ENCODE peak calls at places on chromosomes 2 and 18, in nine cellular contexts. U is suprapubic skin, F is thyroid gland, O is fibroblast of the aortic adventitia, L is dorsolateral prefrontal cortex, V is kidney epithelial cell, M is HFF-Myc, B is GM06990, D is adrenal gland. Z is an unnamed sample.

GRCh38 chr2:23658466-23658942 is 268.4 kb downstream of the ATAD2B start:
- DNase-seq in V (no peak), M (no peak), B (no peak), O (no peak), L (no peak), D (peak), F (no peak), U (no peak), Z (peak)

GRCh38 chr2:101200714-101201113 is 49.5 kb upstream of the TBC1D8 start:
- DNase-seq in B (no peak), D (no peak), U (no peak), V (no peak), F (no peak), O (peak), M (no peak), L (no peak), Z (peak)

GRCh38 chr18:48871391-48872166 is 79.2 kb downstream of the SMAD7 start:
- DNase-seq in L (no peak), U (no peak), D (no peak), B (no peak), F (no peak), M (no peak), O (no peak), V (no peak), Z (no peak)

GRCh38 chr2:8636041-8636491 is 45.8 kb upstream of the ID2 start:
- DNase-seq in B (no peak), D (no peak), M (no peak), O (no peak), V (no peak), U (peak), F (no peak), L (peak), Z (peak)

GRCh38 chr18:61893304-61893970 is 630 bp upstream of the RNF152 start:
- DNase-seq in D (peak), M (no peak), O (peak), L (peak), V (no peak), F (peak), B (peak), U (peak), Z (peak)

GRCh38 chr2:64222351-64222750 is 78.1 kb upstream of the PELI1 start:
- DNase-seq in U (no peak), M (no peak), L (no peak), B (no peak), F (no peak), D (no peak), O (peak), V (no peak), Z (peak)

GRCh38 chr18:48791636-48792105 is 159.1 kb downstream of the SMAD7 start:
- DNase-seq in B (no peak), U (peak), V (no peak), O (no peak), L (peak), D (no peak), F (peak), M (no peak), Z (no peak)

GRCh38 chr2:168703926-168704325 is 98.5 kb upstream of the NOSTRIN start:
- DNase-seq in F (no peak), L (no peak), O (no peak), D (no peak), V (no peak), M (no peak), B (no peak), U (no peak), Z (no peak)

GRCh38 chr2:32423536-32423935 is 66.7 kb downstream of the BIRC6 start:
- DNase-seq in B (no peak), U (no peak), D (peak), V (no peak), L (no peak), O (peak), F (no peak), M (no peak), Z (no peak)

GRCh38 chr18:56108486-56109367 is 520.7 kb upstream of the TCF4 start:
- DNase-seq in U (no peak), B (no peak), O (peak), L (no peak), D (no peak), M (no peak), V (no peak), F (no peak), Z (peak)

GRCh38 chr18:21489119-21489750 is 111.3 kb downstream of the ESCO1 start:
- DNase-seq in M (peak), V (peak), L (no peak), B (no peak), D (peak), U (no peak), O (peak), F (peak), Z (peak)

GRCh38 chr2:218927876-218928275 is 31.6 kb upstream of the CDK5R2 start:
- DNase-seq in M (no peak), L (no peak), O (no peak), F (no peak), D (no peak), U (no peak), V (no peak), B (no peak), Z (no peak)

GRCh38 chr2:54366487-54367280 is 89.4 kb upstream of the SPTBN1 start:
- DNase-seq in D (no peak), B (no peak), M (no peak), U (no peak), F (no peak), L (no peak), V (no peak), O (peak), Z (no peak)

GRCh38 chr18:62325806-62326645 is 916 bp downstream of the TNFRSF11A start:
- DNase-seq in U (no peak), F (peak), B (peak), O (no peak), M (no peak), L (no peak), D (no peak), V (no peak), Z (peak)

GRCh38 chr2:141911485-141912066 is 219.2 kb downstream of the LRP1B start:
- DNase-seq in D (no peak), M (peak), V (no peak), O (peak), F (peak), L (no peak), U (no peak), B (peak), Z (peak)
- TF ChIP-seq CTCF in D (peak), M (peak), V (peak), O (no peak), F (peak), L (peak), U (no peak), B (peak), Z (peak)

DNA sequence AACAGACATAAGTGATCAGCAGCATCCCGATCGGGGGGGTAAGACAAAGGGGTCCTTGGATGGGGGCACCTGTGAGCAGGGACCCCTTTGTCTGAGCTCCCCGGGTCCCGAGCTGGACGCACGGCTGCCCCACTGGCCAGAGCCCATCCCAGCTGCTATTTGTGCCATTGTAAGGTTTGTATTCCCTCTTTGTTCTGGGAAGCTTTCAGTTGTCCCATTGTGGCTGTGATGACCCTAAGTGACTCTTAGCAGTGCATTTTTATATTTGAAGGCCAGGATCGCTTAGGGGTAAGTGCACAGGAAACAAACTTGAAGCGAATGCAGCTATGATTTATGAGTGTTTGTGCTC is 80.3 kb downstream of the MBP start:
- DNase-seq in V (no peak), L (peak), O (no peak), F (no peak), U (no peak), D (no peak), B (no peak), M (no peak), Z (no peak)
- H3K4me3 ChIP-seq in V (no peak), L (peak), O (no peak), F (no peak), U (no peak), D (no peak), B (no peak), M (no peak), Z (no peak)

DNA sequence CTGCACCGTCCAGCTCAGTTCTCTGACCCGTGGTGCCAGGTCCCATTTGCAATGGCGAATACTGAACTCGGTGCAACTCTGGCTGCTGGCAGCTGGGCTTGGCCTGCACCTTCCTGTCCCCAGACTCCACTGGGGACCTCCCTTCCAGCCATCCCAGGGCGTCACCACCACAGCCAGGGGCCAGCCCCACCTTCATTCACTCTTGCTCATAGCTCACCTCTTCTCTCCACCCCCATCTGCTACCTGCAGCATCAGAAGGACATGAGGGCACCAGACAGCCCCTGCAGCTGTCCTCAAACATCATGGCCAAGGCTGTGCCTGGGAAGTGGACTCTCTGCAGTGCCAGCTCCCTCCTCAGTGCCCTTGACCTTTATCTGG is 16.2 kb upstream of the ALPI start:
- DNase-seq in D (peak), L (no peak), B (no peak), V (no peak), M (no peak), U (peak), F (no peak), O (no peak), Z (no peak)
- TF ChIP-seq CTCF in D (no peak), L (peak), B (no peak), V (no peak), M (peak), U (peak), F (no peak), O (peak), Z (peak)

GRCh38 chr2:46849080-46849715 is 66.4 kb downstream of the MCFD2 start:
- DNase-seq in M (no peak), D (no peak), V (no peak), F (no peak), B (no peak), O (peak), L (no peak), U (no peak), Z (peak)
- H3K4me3 ChIP-seq in M (no peak), D (no peak), V (no peak), F (no peak), B (no peak), O (peak), L (no peak), U (no peak), Z (no peak)

GRCh38 chr18:40957533-40958070 is 997.4 kb upstream of the PIK3C3 start:
- DNase-seq in D (no peak), V (no peak), B (no peak), U (no peak), F (no peak), O (no peak), L (no peak), M (no peak), Z (peak)
- TF ChIP-seq CTCF in D (no peak), V (no peak), B (no peak), U (no peak), F (no peak), O (peak), L (no peak), M (no peak), Z (peak)

DNA sequence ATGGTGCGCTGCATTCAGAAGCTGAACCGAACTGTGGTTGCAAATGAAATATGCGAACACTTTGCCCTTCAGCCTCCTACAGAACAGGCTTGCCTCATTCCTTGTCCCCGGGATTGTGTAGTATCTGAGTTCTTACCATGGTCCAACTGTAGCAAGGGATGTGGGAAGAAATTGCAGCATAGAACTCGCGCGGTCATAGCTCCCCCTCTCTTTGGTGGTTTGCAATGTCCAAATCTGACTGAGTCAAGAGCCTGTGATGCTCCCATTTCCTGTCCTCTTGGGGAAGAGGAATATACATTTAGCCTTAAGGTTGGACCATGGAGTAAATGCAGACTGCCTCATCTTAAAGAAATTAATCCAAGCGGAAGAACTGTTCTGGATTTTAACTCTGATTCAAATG is 291.4 kb downstream of the THSD7B start:
- DNase-seq in M (no peak), L (no peak), U (no peak), D (no peak), O (no peak), B (no peak), V (no peak), F (no peak), Z (no peak)
- H3K4me3 ChIP-seq in M (no peak), L (no peak), U (no peak), D (no peak), O (no peak), B (no peak), V (no peak), F (no peak), Z (no peak)

GRCh38 chr2:176814274-176814673 is 398.3 kb upstream of the HNRNPA3 start:
- DNase-seq in D (no peak), M (no peak), U (no peak), V (no peak), O (no peak), F (no peak), L (no peak), B (no peak), Z (no peak)

GRCh38 chr2:176813526-176814179 is 398.9 kb upstream of the HNRNPA3 start:
- DNase-seq in L (no peak), O (no peak), V (no peak), B (no peak), U (no peak), D (no peak), M (no peak), F (no peak), Z (no peak)

GRCh38 chr2:176818653-176819052 is 393.9 kb upstream of the HNRNPA3 start:
- DNase-seq in L (no peak), F (no peak), D (no peak), B (no peak), O (no peak), V (no peak), U (no peak), M (no peak), Z (no peak)

GRCh38 chr2:176814740-176815367 is 397.7 kb upstream of the HNRNPA3 start:
- DNase-seq in V (no peak), O (peak), M (no peak), F (no peak), D (no peak), U (no peak), B (peak), L (no peak), Z (peak)

GRCh38 chr2:176817061-176817565 is 395.5 kb upstream of the HNRNPA3 start:
- DNase-seq in L (peak), O (no peak), F (no peak), B (no peak), V (no peak), U (no peak), M (no peak), D (no peak), Z (no peak)
- TF ChIP-seq CTCF in L (no peak), O (peak), F (no peak), B (peak), V (peak), U (no peak), M (no peak), D (no peak), Z (no peak)

DNA sequence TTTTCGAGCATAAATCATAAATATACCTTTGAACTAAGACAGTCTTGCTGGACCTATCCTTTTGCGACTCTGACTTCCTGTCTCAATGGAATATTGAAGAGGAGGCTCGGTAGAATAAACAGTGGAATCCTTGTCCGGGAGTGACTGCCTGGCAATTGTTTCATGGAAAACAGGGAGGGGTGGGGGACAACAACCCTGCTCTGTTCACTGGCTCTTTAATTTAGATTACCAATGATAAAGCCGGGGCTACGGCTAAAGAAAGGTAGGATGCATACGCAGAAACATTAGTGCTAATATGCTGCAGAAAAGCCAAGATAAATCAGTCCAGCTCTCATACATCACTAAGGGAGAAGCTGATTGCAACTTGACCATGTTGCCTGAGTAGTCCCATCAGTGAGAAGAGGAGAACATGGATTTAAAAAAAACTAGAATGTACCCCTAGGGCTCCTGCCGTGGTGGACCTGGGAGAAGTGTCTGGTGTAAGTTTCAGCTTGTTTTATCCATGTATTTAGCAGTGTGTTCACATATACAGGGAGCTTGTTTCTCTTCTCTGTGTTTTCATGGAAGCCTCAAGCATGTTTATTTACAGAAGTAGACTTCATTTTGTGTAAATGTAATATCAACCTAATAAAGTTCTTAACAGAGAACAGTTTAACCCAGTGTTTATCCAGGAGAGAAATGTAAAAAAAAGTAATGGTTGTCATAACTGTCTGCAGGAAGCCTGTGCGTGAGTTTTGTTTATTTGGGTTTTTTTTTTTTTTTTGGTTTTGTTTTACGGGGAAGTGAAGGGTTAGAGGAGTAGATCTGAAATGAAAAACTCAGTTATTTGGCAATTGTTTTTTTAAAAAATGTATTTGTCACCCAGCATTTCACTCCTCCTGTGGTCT is 124.4 kb downstream of the RAPGEF4 start:
- DNase-seq in L (no peak), D (no peak), V (no peak), B (no peak), F (no peak), M (no peak), O (no peak), U (no peak), Z (peak)
- H3K4me3 ChIP-seq in L (peak), D (no peak), V (no peak), B (no peak), F (no peak), M (no peak), O (no peak), U (peak), Z (peak)

DNA sequence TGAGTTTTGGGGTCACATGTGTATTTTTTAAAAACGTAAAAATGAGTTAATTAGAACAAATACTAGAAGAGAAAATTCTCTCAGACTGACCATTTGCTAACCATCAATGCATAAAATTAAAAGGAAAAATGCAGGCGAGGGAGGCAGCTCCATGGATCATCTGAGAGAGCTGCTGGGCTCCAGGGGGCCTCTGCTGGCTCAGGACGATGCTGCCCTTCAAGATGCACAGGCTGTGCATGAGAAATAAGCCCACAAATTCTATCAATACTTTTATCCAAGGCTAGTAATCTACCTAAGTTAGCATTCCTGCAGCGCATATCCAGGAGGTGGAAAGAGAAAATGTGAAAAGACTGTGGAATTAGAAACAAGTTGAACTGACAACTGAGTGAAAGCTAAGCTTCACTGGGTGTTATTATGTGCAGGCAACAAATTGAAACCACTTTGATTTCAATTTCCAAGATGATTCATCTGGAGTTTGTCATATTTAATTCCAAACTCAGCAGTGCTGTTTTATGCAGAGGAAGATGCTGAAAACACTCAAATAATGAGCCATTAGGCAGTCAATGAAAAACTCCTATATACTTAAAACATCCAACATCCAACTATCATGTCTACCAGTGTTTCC is 261.1 kb downstream of the NBAS start:
- DNase-seq in L (no peak), B (no peak), U (no peak), M (no peak), O (no peak), F (no peak), V (no peak), D (no peak), Z (no peak)
- TF ChIP-seq CTCF in L (no peak), B (no peak), U (no peak), M (no peak), O (no peak), F (no peak), V (no peak), D (no peak), Z (peak)

GRCh38 chr2:230827774-230828271 is 36.9 kb upstream of the ITM2C start:
- DNase-seq in U (no peak), B (no peak), O (no peak), F (no peak), M (no peak), D (no peak), L (no peak), V (no peak), Z (no peak)
- H3K4me3 ChIP-seq in U (peak), B (peak), O (no peak), F (no peak), M (no peak), D (no peak), L (peak), V (peak), Z (peak)